ENCODE peak calls at places on chromosomes 3 and 15, in nine cellular contexts. One of them, this sample, is unnamed.

GRCh38 chr3:186109897-186110803 is 1.3 kb upstream of the ETV5 start:
- DNase-seq in T-helper 1 cell: no peak
- DNase-seq in natural killer cell: peak
- DNase-seq in M059J: peak
- DNase-seq in stimulated activated CD4-positive, alpha-beta T cell treated with anti-CD3 and anti-CD28 coated beads, Interleukin-12 subunit alpha, Interleukin-12 subunit beta, amount 100 ng/mL, for 48 hours: no peak
- DNase-seq in HTR-8/SVneo: peak
- DNase-seq in upper lobe of right lung: peak
- DNase-seq in left ventricle myocardium inferior: no peak
- DNase-seq in OCI-LY7: no peak
- DNase-seq in this sample: no peak

GRCh38 chr15:60520825-60521368 is 42.0 kb upstream of the ICE2 start:
- DNase-seq in T-helper 1 cell: peak
- DNase-seq in natural killer cell: peak
- DNase-seq in M059J: peak
- DNase-seq in stimulated activated CD4-positive, alpha-beta T cell treated with anti-CD3 and anti-CD28 coated beads, Interleukin-12 subunit alpha, Interleukin-12 subunit beta, amount 100 ng/mL, for 48 hours: peak
- DNase-seq in HTR-8/SVneo: peak
- DNase-seq in upper lobe of right lung: peak
- DNase-seq in left ventricle myocardium inferior: peak
- DNase-seq in OCI-LY7: peak
- DNase-seq in this sample: peak

GRCh38 chr15:73323374-73323955 is 45.3 kb downstream of the HCN4 start:
- DNase-seq in T-helper 1 cell: no peak
- DNase-seq in natural killer cell: no peak
- DNase-seq in M059J: no peak
- DNase-seq in stimulated activated CD4-positive, alpha-beta T cell treated with anti-CD3 and anti-CD28 coated beads, Interleukin-12 subunit alpha, Interleukin-12 subunit beta, amount 100 ng/mL, for 48 hours: no peak
- DNase-seq in HTR-8/SVneo: no peak
- DNase-seq in upper lobe of right lung: no peak
- DNase-seq in left ventricle myocardium inferior: no peak
- DNase-seq in OCI-LY7: no peak
- DNase-seq in this sample: no peak

GRCh38 chr3:107704477-107704876 is 181.7 kb downstream of the BBX start:
- DNase-seq in T-helper 1 cell: no peak
- DNase-seq in natural killer cell: no peak
- DNase-seq in M059J: peak
- DNase-seq in stimulated activated CD4-positive, alpha-beta T cell treated with anti-CD3 and anti-CD28 coated beads, Interleukin-12 subunit alpha, Interleukin-12 subunit beta, amount 100 ng/mL, for 48 hours: no peak
- DNase-seq in HTR-8/SVneo: no peak
- DNase-seq in upper lobe of right lung: no peak
- DNase-seq in left ventricle myocardium inferior: no peak
- DNase-seq in OCI-LY7: no peak
- DNase-seq in this sample: no peak

GRCh38 chr15:25247418-25248030 is 191.3 kb downstream of the UBE3A start:
- DNase-seq in T-helper 1 cell: peak
- DNase-seq in natural killer cell: peak
- DNase-seq in M059J: no peak
- DNase-seq in stimulated activated CD4-positive, alpha-beta T cell treated with anti-CD3 and anti-CD28 coated beads, Interleukin-12 subunit alpha, Interleukin-12 subunit beta, amount 100 ng/mL, for 48 hours: no peak
- DNase-seq in HTR-8/SVneo: no peak
- DNase-seq in upper lobe of right lung: no peak
- DNase-seq in left ventricle myocardium inferior: no peak
- DNase-seq in OCI-LY7: no peak
- DNase-seq in this sample: no peak

GRCh38 chr15:95409924-95410323 is 920.6 kb upstream of the NR2F2 start:
- DNase-seq in T-helper 1 cell: no peak
- DNase-seq in natural killer cell: no peak
- DNase-seq in M059J: peak
- DNase-seq in stimulated activated CD4-positive, alpha-beta T cell treated with anti-CD3 and anti-CD28 coated beads, Interleukin-12 subunit alpha, Interleukin-12 subunit beta, amount 100 ng/mL, for 48 hours: no peak
- DNase-seq in HTR-8/SVneo: no peak
- DNase-seq in upper lobe of right lung: no peak
- DNase-seq in left ventricle myocardium inferior: no peak
- DNase-seq in OCI-LY7: no peak
- DNase-seq in this sample: no peak

GRCh38 chr3:58521002-58521670 is 15.9 kb downstream of the ACOX2 start:
- DNase-seq in T-helper 1 cell: no peak
- DNase-seq in natural killer cell: no peak
- DNase-seq in M059J: peak
- DNase-seq in stimulated activated CD4-positive, alpha-beta T cell treated with anti-CD3 and anti-CD28 coated beads, Interleukin-12 subunit alpha, Interleukin-12 subunit beta, amount 100 ng/mL, for 48 hours: no peak
- DNase-seq in HTR-8/SVneo: no peak
- DNase-seq in upper lobe of right lung: no peak
- DNase-seq in left ventricle myocardium inferior: no peak
- DNase-seq in OCI-LY7: no peak
- DNase-seq in this sample: peak

GRCh38 chr15:96330064-96330449 is 443 bp upstream of the NR2F2 start:
- DNase-seq in T-helper 1 cell: no peak
- DNase-seq in natural killer cell: peak
- DNase-seq in M059J: peak
- DNase-seq in stimulated activated CD4-positive, alpha-beta T cell treated with anti-CD3 and anti-CD28 coated beads, Interleukin-12 subunit alpha, Interleukin-12 subunit beta, amount 100 ng/mL, for 48 hours: no peak
- DNase-seq in HTR-8/SVneo: no peak
- DNase-seq in upper lobe of right lung: no peak
- DNase-seq in left ventricle myocardium inferior: no peak
- DNase-seq in OCI-LY7: no peak
- DNase-seq in this sample: peak

GRCh38 chr3:90184861-90185260 is 1077.4 kb downstream of the EPHA3 start:
- DNase-seq in T-helper 1 cell: no peak
- DNase-seq in natural killer cell: no peak
- DNase-seq in M059J: peak
- DNase-seq in stimulated activated CD4-positive, alpha-beta T cell treated with anti-CD3 and anti-CD28 coated beads, Interleukin-12 subunit alpha, Interleukin-12 subunit beta, amount 100 ng/mL, for 48 hours: no peak
- DNase-seq in HTR-8/SVneo: peak
- DNase-seq in upper lobe of right lung: no peak
- DNase-seq in left ventricle myocardium inferior: no peak
- DNase-seq in OCI-LY7: no peak
- DNase-seq in this sample: peak

GRCh38 chr15:31265090-31265870 is 61.4 kb upstream of the KLF13 start:
- DNase-seq in T-helper 1 cell: no peak
- DNase-seq in natural killer cell: peak
- DNase-seq in M059J: no peak
- DNase-seq in stimulated activated CD4-positive, alpha-beta T cell treated with anti-CD3 and anti-CD28 coated beads, Interleukin-12 subunit alpha, Interleukin-12 subunit beta, amount 100 ng/mL, for 48 hours: no peak
- DNase-seq in HTR-8/SVneo: no peak
- DNase-seq in upper lobe of right lung: peak
- DNase-seq in left ventricle myocardium inferior: peak
- DNase-seq in OCI-LY7: peak
- DNase-seq in this sample: no peak

GRCh38 chr3:132879651-132880050 is 157.4 kb upstream of the NPHP3 start:
- DNase-seq in T-helper 1 cell: no peak
- DNase-seq in natural killer cell: no peak
- DNase-seq in M059J: peak
- DNase-seq in stimulated activated CD4-positive, alpha-beta T cell treated with anti-CD3 and anti-CD28 coated beads, Interleukin-12 subunit alpha, Interleukin-12 subunit beta, amount 100 ng/mL, for 48 hours: no peak
- DNase-seq in HTR-8/SVneo: no peak
- DNase-seq in upper lobe of right lung: no peak
- DNase-seq in left ventricle myocardium inferior: no peak
- DNase-seq in OCI-LY7: no peak
- DNase-seq in this sample: no peak

GRCh38 chr15:22904736-22905135 is 66.3 kb downstream of the NIPA2 start:
- DNase-seq in T-helper 1 cell: no peak
- DNase-seq in natural killer cell: no peak
- DNase-seq in M059J: no peak
- DNase-seq in stimulated activated CD4-positive, alpha-beta T cell treated with anti-CD3 and anti-CD28 coated beads, Interleukin-12 subunit alpha, Interleukin-12 subunit beta, amount 100 ng/mL, for 48 hours: no peak
- DNase-seq in HTR-8/SVneo: no peak
- DNase-seq in upper lobe of right lung: no peak
- DNase-seq in left ventricle myocardium inferior: no peak
- DNase-seq in OCI-LY7: no peak
- DNase-seq in this sample: no peak

GRCh38 chr3:191922570-191922969 is 461.6 kb downstream of the PYDC2 start:
- DNase-seq in T-helper 1 cell: no peak
- DNase-seq in natural killer cell: no peak
- DNase-seq in M059J: no peak
- DNase-seq in stimulated activated CD4-positive, alpha-beta T cell treated with anti-CD3 and anti-CD28 coated beads, Interleukin-12 subunit alpha, Interleukin-12 subunit beta, amount 100 ng/mL, for 48 hours: no peak
- DNase-seq in HTR-8/SVneo: no peak
- DNase-seq in upper lobe of right lung: no peak
- DNase-seq in left ventricle myocardium inferior: no peak
- DNase-seq in OCI-LY7: no peak
- DNase-seq in this sample: no peak

GRCh38 chr3:70829101-70829500 is 516.7 kb upstream of the MDFIC2 start:
- DNase-seq in T-helper 1 cell: no peak
- DNase-seq in natural killer cell: no peak
- DNase-seq in M059J: peak
- DNase-seq in stimulated activated CD4-positive, alpha-beta T cell treated with anti-CD3 and anti-CD28 coated beads, Interleukin-12 subunit alpha, Interleukin-12 subunit beta, amount 100 ng/mL, for 48 hours: no peak
- DNase-seq in HTR-8/SVneo: peak
- DNase-seq in upper lobe of right lung: no peak
- DNase-seq in left ventricle myocardium inferior: no peak
- DNase-seq in OCI-LY7: no peak
- DNase-seq in this sample: no peak

GRCh38 chr15:82873000-82873680 is 63.7 kb downstream of the WHAMM start:
- DNase-seq in T-helper 1 cell: no peak
- DNase-seq in natural killer cell: no peak
- DNase-seq in M059J: no peak
- DNase-seq in stimulated activated CD4-positive, alpha-beta T cell treated with anti-CD3 and anti-CD28 coated beads, Interleukin-12 subunit alpha, Interleukin-12 subunit beta, amount 100 ng/mL, for 48 hours: no peak
- DNase-seq in HTR-8/SVneo: no peak
- DNase-seq in upper lobe of right lung: no peak
- DNase-seq in left ventricle myocardium inferior: peak
- DNase-seq in OCI-LY7: no peak
- DNase-seq in this sample: no peak

GRCh38 chr15:77482570-77482969 is 61.9 kb downstream of the HMG20A start:
- DNase-seq in T-helper 1 cell: no peak
- DNase-seq in natural killer cell: no peak
- DNase-seq in M059J: peak
- DNase-seq in stimulated activated CD4-positive, alpha-beta T cell treated with anti-CD3 and anti-CD28 coated beads, Interleukin-12 subunit alpha, Interleukin-12 subunit beta, amount 100 ng/mL, for 48 hours: no peak
- DNase-seq in HTR-8/SVneo: peak
- DNase-seq in upper lobe of right lung: no peak
- DNase-seq in left ventricle myocardium inferior: no peak
- DNase-seq in OCI-LY7: no peak
- DNase-seq in this sample: no peak

GRCh38 chr15:29937956-29938355 is 115.7 kb upstream of the TJP1 start:
- DNase-seq in T-helper 1 cell: no peak
- DNase-seq in natural killer cell: no peak
- DNase-seq in M059J: no peak
- DNase-seq in stimulated activated CD4-positive, alpha-beta T cell treated with anti-CD3 and anti-CD28 coated beads, Interleukin-12 subunit alpha, Interleukin-12 subunit beta, amount 100 ng/mL, for 48 hours: no peak
- DNase-seq in HTR-8/SVneo: no peak
- DNase-seq in upper lobe of right lung: no peak
- DNase-seq in left ventricle myocardium inferior: no peak
- DNase-seq in OCI-LY7: no peak
- DNase-seq in this sample: no peak

GRCh38 chr15:64502537-64502936 is 42.2 kb downstream of the ZNF609 start:
- DNase-seq in T-helper 1 cell: no peak
- DNase-seq in natural killer cell: no peak
- DNase-seq in M059J: peak
- DNase-seq in stimulated activated CD4-positive, alpha-beta T cell treated with anti-CD3 and anti-CD28 coated beads, Interleukin-12 subunit alpha, Interleukin-12 subunit beta, amount 100 ng/mL, for 48 hours: no peak
- DNase-seq in HTR-8/SVneo: no peak
- DNase-seq in upper lobe of right lung: no peak
- DNase-seq in left ventricle myocardium inferior: no peak
- DNase-seq in OCI-LY7: no peak
- DNase-seq in this sample: peak